ENCODE peak calls at places on chromosomes 11 and 22, in five cellular contexts. C is breast epithelium, R is GM23338, P is stomach, M is HCT116. L is an unnamed sample.

GRCh38 chr11:9953994-9954626 is 290.2 kb downstream of the SWAP70 start:
- DNase-seq in C (no peak), R (no peak), P (no peak), M (no peak), L (no peak)

GRCh38 chr11:72250661-72251465 is 6.9 kb upstream of the PHOX2A start:
- DNase-seq in C (no peak), R (no peak), P (no peak), M (no peak), L (no peak)

GRCh38 chr11:33160147-33160546 is 1.1 kb downstream of the CSTF3 start:
- DNase-seq in C (no peak), R (peak), P (no peak), M (no peak), L (no peak)

GRCh38 chr11:128882451-128882850 is 8.7 kb upstream of the KCNJ5 start:
- DNase-seq in C (no peak), R (no peak), P (no peak), M (no peak), L (no peak)

GRCh38 chr11:65945941-65946558 is 770 bp downstream of the TSGA10IP start:
- DNase-seq in C (no peak), R (peak), P (no peak), M (no peak), L (no peak)

GRCh38 chr11:86632499-86633269 is 39.7 kb downstream of the ME3 start:
- DNase-seq in C (no peak), R (peak), P (no peak), M (peak), L (no peak)

GRCh38 chr11:64036081-64037026 is 623 bp downstream of the FLRT1 start:
- DNase-seq in C (no peak), R (peak), P (no peak), M (no peak), L (no peak)

GRCh38 chr11:7833527-7833926 is 36.8 kb upstream of the OR5P2 start:
- DNase-seq in C (no peak), R (peak), P (no peak), M (no peak), L (no peak)

GRCh38 chr11:65446446-65447277 is 24.1 kb downstream of the NEAT1 start:
- DNase-seq in C (no peak), R (no peak), P (peak), M (no peak), L (peak)

GRCh38 chr11:74533421-74533820 is 39.9 kb upstream of the LIPT2 start:
- DNase-seq in C (no peak), R (no peak), P (no peak), M (no peak), L (no peak)

GRCh38 chr22:17281026-17281809 is 62.0 kb upstream of the ADA2 start:
- DNase-seq in C (no peak), R (no peak), P (no peak), M (no peak), L (no peak)

GRCh38 chr11:706957-707816 is 1.2 kb downstream of the EPS8L2 start:
- DNase-seq in C (no peak), R (peak), P (peak), M (no peak), L (no peak)

GRCh38 chr11:35566161-35566560 is 40.7 kb upstream of the PAMR1 start:
- DNase-seq in C (no peak), R (no peak), P (no peak), M (no peak), L (no peak)

GRCh38 chr22:31187627-31188026 is 24.5 kb upstream of the LIMK2 start:
- DNase-seq in C (no peak), R (no peak), P (no peak), M (no peak), L (no peak)

GRCh38 chr22:31346733-31347250 is 646 bp upstream of the PATZ1 start:
- DNase-seq in C (peak), R (peak), P (peak), M (no peak), L (no peak)

GRCh38 chr22:27996981-27997380 is 77.9 kb upstream of the PITPNB start:
- DNase-seq in C (no peak), R (no peak), P (no peak), M (no peak), L (no peak)

GRCh38 chr22:35258144-35258988 is 1.1 kb downstream of the HMGXB4 start:
- DNase-seq in C (no peak), R (peak), P (no peak), M (no peak), L (no peak)

GRCh38 chr11:19931141-19931767 is 218.6 kb downstream of the NAV2 start:
- DNase-seq in C (no peak), R (no peak), P (no peak), M (no peak), L (no peak)

GRCh38 chr11:64842851-64843841 is 1.3 kb downstream of the CDC42BPG start:
- DNase-seq in C (peak), R (no peak), P (peak), M (no peak), L (no peak)

GRCh38 chr11:72552399-72552910 is 118.1 kb upstream of the CLPB start:
- DNase-seq in C (no peak), R (no peak), P (no peak), M (no peak), L (no peak)

GRCh38 chr11:66934971-66935779 is 23.0 kb downstream of the PC start:
- DNase-seq in C (no peak), R (no peak), P (no peak), M (no peak), L (no peak)

GRCh38 chr11:22666700-22667439 is 459 bp downstream of the GAS2 start:
- DNase-seq in C (no peak), R (peak), P (peak), M (no peak), L (no peak)

GRCh38 chr22:35839811-35840739 is 122.4 kb downstream of the APOL5 start:
- DNase-seq in C (peak), R (peak), P (peak), M (peak), L (peak)

GRCh38 chr11:35214792-35215193 is 75.8 kb downstream of the CD44 start:
- DNase-seq in C (no peak), R (peak), P (no peak), M (peak), L (no peak)

GRCh38 chr11:33534575-33534974 is 166.1 kb downstream of the C11orf91 start:
- DNase-seq in C (no peak), R (no peak), P (no peak), M (no peak), L (no peak)

GRCh38 chr11:119306373-119306890 is 10.5 kb downstream of the MCAM start:
- DNase-seq in C (no peak), R (no peak), P (no peak), M (no peak), L (no peak)

GRCh38 chr11:86508604-86509471 is 134.2 kb downstream of the CCDC81 start:
- DNase-seq in C (no peak), R (no peak), P (no peak), M (no peak), L (no peak)

GRCh38 chr22:31121403-31121802 is 1.4 kb upstream of the INPP5J start:
- DNase-seq in C (no peak), R (no peak), P (no peak), M (no peak), L (no peak)

GRCh38 chr22:50529416-50530279 is at the start of gene TYMP:
- DNase-seq in C (no peak), R (peak), P (peak), M (no peak), L (no peak)

GRCh38 chr22:47598864-47599263 is 836.4 kb downstream of the TBC1D22A start:
- DNase-seq in C (no peak), R (no peak), P (peak), M (no peak), L (peak)

GRCh38 chr22:23248583-23248982 is 68.3 kb downstream of the BCR start:
- DNase-seq in C (no peak), R (peak), P (peak), M (no peak), L (no peak)

GRCh38 chr11:91041626-91042025 is 818.8 kb upstream of the CHORDC1 start:
- DNase-seq in C (no peak), R (no peak), P (no peak), M (no peak), L (no peak)

GRCh38 chr11:406796-407650 is 7.8 kb downstream of the SIGIRR start:
- DNase-seq in C (no peak), R (peak), P (peak), M (peak), L (peak)

GRCh38 chr22:37501610-37502341 is 15.6 kb upstream of the MFNG start:
- DNase-seq in C (peak), R (no peak), P (peak), M (no peak), L (no peak)

GRCh38 chr11:115198301-115198700 is 305.9 kb downstream of the CADM1 start:
- DNase-seq in C (no peak), R (no peak), P (no peak), M (no peak), L (no peak)

GRCh38 chr22:41237707-41238569 is 2.8 kb downstream of the CHADL start:
- DNase-seq in C (peak), R (peak), P (peak), M (no peak), L (no peak)
- TF ChIP-seq POLR2AphosphoS5 in C (no peak), R (peak), P (no peak), M (no peak), L (peak)

DNA sequence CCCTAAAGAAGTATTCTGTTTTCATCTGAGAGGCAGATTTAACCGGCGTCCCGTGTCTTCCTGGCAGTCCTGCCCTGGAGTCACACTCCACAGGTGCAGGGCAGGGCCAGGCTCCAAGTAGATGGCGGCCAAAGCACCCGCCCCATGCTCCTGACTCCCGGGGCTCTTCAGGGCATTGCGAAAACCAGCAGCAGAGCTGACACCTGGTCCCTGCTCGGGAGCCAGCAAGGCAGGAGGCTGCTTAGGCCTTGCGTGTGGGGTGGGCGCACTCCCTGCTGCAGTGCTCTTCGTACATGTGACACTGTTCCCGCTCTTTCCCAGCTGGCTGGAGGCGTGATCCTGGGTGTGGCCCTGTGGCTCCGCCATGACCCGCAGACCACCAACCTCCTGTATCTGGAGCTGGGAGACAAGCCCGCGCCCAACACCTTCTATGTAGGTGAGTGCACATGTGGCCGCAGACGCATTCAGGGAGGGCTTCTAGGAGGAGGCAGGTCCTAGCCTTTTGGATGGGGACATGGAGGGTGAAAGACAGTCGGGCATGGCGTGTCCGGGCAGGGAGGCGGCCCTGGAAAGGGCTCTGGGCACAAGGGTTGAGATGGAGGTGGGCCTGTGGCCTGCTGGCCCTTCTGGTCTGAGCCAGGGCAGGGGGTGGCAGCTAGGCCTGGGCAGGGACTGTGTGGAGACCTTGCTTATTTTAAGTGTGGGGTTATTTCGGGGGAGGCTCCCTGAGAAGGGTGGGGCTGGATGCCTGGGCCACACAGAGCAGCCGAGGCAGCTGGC is 10.3 kb upstream of the TSSC4 start:
- DNase-seq in C (no peak), R (no peak), P (no peak), M (no peak), L (no peak)
- TF ChIP-seq POLR2AphosphoS5 in C (peak), R (no peak), P (peak), M (no peak), L (peak)

GRCh38 chr11:116849060-116849459 is 11.6 kb upstream of the APOA1 start:
- DNase-seq in C (no peak), R (no peak), P (no peak), M (no peak), L (no peak)

GRCh38 chr11:116852261-116853125 is 15.1 kb upstream of the APOA1 start:
- DNase-seq in C (no peak), R (no peak), P (no peak), M (no peak), L (no peak)

GRCh38 chr11:116853461-116854073 is 16.1 kb upstream of the APOA1 start:
- DNase-seq in C (no peak), R (no peak), P (peak), M (peak), L (no peak)

GRCh38 chr11:116849491-116849890 is 12.1 kb upstream of the APOA1 start:
- DNase-seq in C (no peak), R (no peak), P (no peak), M (no peak), L (no peak)

DNA sequence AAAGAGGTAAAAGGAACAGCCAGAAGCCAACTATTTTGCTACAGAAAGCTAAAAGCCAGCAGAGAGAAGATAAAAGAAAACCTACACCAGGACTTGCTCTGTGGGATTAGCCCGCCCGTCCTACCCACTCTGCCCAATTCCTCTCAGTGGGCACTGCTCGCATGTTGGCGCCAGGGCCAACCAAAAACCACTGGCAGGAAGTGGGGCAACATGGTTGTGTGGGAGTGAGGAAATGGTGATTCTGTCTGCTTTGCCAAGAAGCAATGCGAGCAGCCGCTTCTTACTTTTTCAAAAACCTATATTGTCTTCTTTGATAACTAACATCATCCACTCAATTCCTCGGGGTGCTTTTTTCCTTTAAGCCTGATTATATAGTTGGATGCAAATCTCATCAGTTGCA is 14.2 kb upstream of the APOA1 start:
- DNase-seq in C (no peak), R (no peak), P (no peak), M (no peak), L (no peak)
- TF ChIP-seq POLR2AphosphoS5 in C (no peak), R (no peak), P (no peak), M (no peak), L (no peak)

GRCh38 chr11:68064876-68065275 is 26.1 kb downstream of the TCIRG1 start:
- DNase-seq in C (no peak), R (no peak), P (peak), M (no peak), L (no peak)

GRCh38 chr11:68071281-68072048 is 32.6 kb downstream of the TCIRG1 start:
- DNase-seq in C (no peak), R (no peak), P (no peak), M (no peak), L (no peak)

GRCh38 chr11:68067991-68068390 is 29.2 kb downstream of the TCIRG1 start:
- DNase-seq in C (no peak), R (no peak), P (no peak), M (no peak), L (no peak)

GRCh38 chr11:68066742-68067141 is 27.9 kb downstream of the TCIRG1 start:
- DNase-seq in C (no peak), R (no peak), P (no peak), M (no peak), L (no peak)

GRCh38 chr11:68065841-68066240 is 27.0 kb downstream of the TCIRG1 start:
- DNase-seq in C (no peak), R (no peak), P (no peak), M (no peak), L (no peak)
- TF ChIP-seq POLR2AphosphoS5 in C (no peak), R (no peak), P (no peak), M (no peak), L (no peak)

DNA sequence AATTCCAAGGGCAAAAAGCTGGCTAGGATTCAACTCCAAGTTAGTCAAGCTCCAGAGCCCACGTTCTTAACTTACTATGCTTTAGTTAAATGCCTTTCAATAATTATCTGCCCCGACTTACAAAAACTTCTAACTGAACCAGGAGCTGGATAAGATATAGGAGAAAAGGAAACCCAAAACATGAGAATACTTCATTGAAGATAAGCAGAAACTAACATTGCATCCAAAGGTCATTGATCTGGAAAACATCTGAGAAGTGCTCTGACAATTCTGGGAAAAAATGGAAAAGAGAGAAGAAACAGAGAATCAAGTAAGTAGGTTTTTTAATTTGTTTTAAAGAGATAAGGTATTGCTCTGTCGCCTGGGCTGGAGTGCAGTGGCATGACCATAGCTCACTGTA is 27.2 kb downstream of the ACAT1 start:
- DNase-seq in C (no peak), R (no peak), P (no peak), M (no peak), L (no peak)
- TF ChIP-seq POLR2AphosphoS5 in C (no peak), R (no peak), P (no peak), M (no peak), L (no peak)